ENCODE peak calls at places on chromosomes 11 and 22, in five cellular contexts. M, N, H, A and Z are unnamed samples. For H3K4me1 and H3K36me3, the result is how much of the 10 kb centered on the place peaks cover.

GRCh38 chr22:49826603-49827306 is 918 bp downstream of the BRD1 start:
- DNase-seq in M (no peak), A (peak), H (peak), N (no peak), Z (peak)

GRCh38 chr11:65316311-65316978 is 1.8 kb downstream of the CDC42EP2 start:
- DNase-seq in H (peak), M (no peak), N (no peak), A (peak), Z (peak)

GRCh38 chr22:39556970-39557811 is 13.4 kb upstream of the CACNA1I start:
- DNase-seq in H (peak), A (peak), M (no peak), N (no peak), Z (no peak)

GRCh38 chr11:106986261-106986660 is 32.0 kb downstream of the GUCY1A2 start:
- DNase-seq in A (peak), H (no peak), N (no peak), M (no peak), Z (no peak)

GRCh38 chr22:50677493-50678217 is 5.0 kb downstream of the SHANK3 start:
- DNase-seq in A (no peak), N (no peak), M (no peak), H (no peak), Z (peak)

GRCh38 chr11:129286813-129287212 is 88.8 kb upstream of the BARX2 start:
- DNase-seq in N (no peak), A (no peak), M (no peak), H (no peak), Z (no peak)

GRCh38 chr11:91394718-91395414 is 829.8 kb upstream of the FAT3 start:
- DNase-seq in A (no peak), H (no peak), M (no peak), N (no peak), Z (peak)

GRCh38 chr11:102279641-102280170 is 37.6 kb upstream of the BIRC3 start:
- DNase-seq in M (no peak), N (peak), A (peak), H (no peak), Z (no peak)

GRCh38 chr22:36467946-36468345 is 13.5 kb downstream of the TXN2 start:
- DNase-seq in A (peak), N (no peak), M (peak), H (no peak), Z (no peak)

GRCh38 chr11:20093775-20094174 is 66.5 kb downstream of the DBX1 start:
- DNase-seq in H (peak), A (peak), M (no peak), N (no peak), Z (no peak)

GRCh38 chr11:68432874-68433273 is 27.7 kb upstream of the PPP6R3 start:
- DNase-seq in A (no peak), N (no peak), M (peak), H (no peak), Z (no peak)

GRCh38 chr11:59206635-59207034 is 6.1 kb downstream of the MPEG1 start:
- DNase-seq in A (peak), H (peak), N (peak), M (no peak), Z (peak)

GRCh38 chr11:40247023-40247422 is 1212.4 kb downstream of the LRRC4C start:
- DNase-seq in A (no peak), M (no peak), N (no peak), H (no peak), Z (no peak)

GRCh38 chr11:19395050-19395449 is 154.3 kb upstream of the E2F8 start:
- DNase-seq in N (no peak), M (no peak), A (no peak), H (peak), Z (no peak)

GRCh38 chr11:60762851-60763691 is 6.4 kb downstream of the MS4A15 start:
- DNase-seq in N (no peak), A (no peak), M (no peak), H (no peak), Z (peak)

GRCh38 chr11:106234794-106235193 is 157.3 kb downstream of the AASDHPPT start:
- DNase-seq in H (no peak), A (no peak), N (no peak), M (no peak), Z (no peak)

GRCh38 chr11:125886997-125887372 is 483 bp upstream of the HYLS1 start:
- DNase-seq in M (no peak), N (no peak), H (peak), A (peak), Z (no peak)

GRCh38 chr22:29456211-29456671 is 17.9 kb downstream of the RFPL1 start:
- DNase-seq in A (peak), M (no peak), H (no peak), N (no peak), Z (no peak)

GRCh38 chr22:29156507-29156906 is 49.2 kb upstream of the EMID1 start:
- DNase-seq in H (peak), N (no peak), A (peak), M (no peak), Z (peak)

GRCh38 chr11:123239371-123240150 is 44.5 kb upstream of the CLMP start:
- DNase-seq in N (no peak), H (no peak), M (no peak), A (peak), Z (no peak)

GRCh38 chr11:92739020-92739419 is 230.4 kb upstream of the MTNR1B start:
- DNase-seq in M (no peak), A (peak), H (no peak), N (no peak), Z (no peak)

GRCh38 chr22:50704510-50705218 is 32.0 kb downstream of the SHANK3 start:
- DNase-seq in H (peak), M (peak), N (no peak), A (no peak), Z (peak)

GRCh38 chr11:46279393-46280099 is 2.1 kb downstream of the CREB3L1 start:
- DNase-seq in A (peak), N (no peak), M (no peak), H (no peak), Z (no peak)

GRCh38 chr22:27726726-27727449 is 74.7 kb downstream of the MN1 start:
- DNase-seq in N (peak), M (no peak), A (peak), H (peak), Z (no peak)

GRCh38 chr11:74778581-74778980 is 29.9 kb downstream of the RNF169 start:
- DNase-seq in M (no peak), H (no peak), N (no peak), A (no peak), Z (no peak)

GRCh38 chr11:74777038-74777437 is 28.4 kb downstream of the RNF169 start:
- DNase-seq in A (no peak), N (no peak), H (no peak), M (no peak), Z (no peak)

GRCh38 chr11:74773481-74773880 is 24.8 kb downstream of the RNF169 start:
- DNase-seq in H (no peak), A (peak), N (no peak), M (no peak), Z (no peak)

GRCh38 chr11:74777877-74778276 is 29.2 kb downstream of the RNF169 start:
- DNase-seq in N (no peak), M (no peak), A (no peak), H (no peak), Z (no peak)

GRCh38 chr11:74776546-74776945 is 27.9 kb downstream of the RNF169 start:
- DNase-seq in H (no peak), N (no peak), M (no peak), A (no peak), Z (no peak)
- H3K4me1 ChIP-seq in H (under half), N (under half), M (under half), A (under half), Z (under half)

DNA sequence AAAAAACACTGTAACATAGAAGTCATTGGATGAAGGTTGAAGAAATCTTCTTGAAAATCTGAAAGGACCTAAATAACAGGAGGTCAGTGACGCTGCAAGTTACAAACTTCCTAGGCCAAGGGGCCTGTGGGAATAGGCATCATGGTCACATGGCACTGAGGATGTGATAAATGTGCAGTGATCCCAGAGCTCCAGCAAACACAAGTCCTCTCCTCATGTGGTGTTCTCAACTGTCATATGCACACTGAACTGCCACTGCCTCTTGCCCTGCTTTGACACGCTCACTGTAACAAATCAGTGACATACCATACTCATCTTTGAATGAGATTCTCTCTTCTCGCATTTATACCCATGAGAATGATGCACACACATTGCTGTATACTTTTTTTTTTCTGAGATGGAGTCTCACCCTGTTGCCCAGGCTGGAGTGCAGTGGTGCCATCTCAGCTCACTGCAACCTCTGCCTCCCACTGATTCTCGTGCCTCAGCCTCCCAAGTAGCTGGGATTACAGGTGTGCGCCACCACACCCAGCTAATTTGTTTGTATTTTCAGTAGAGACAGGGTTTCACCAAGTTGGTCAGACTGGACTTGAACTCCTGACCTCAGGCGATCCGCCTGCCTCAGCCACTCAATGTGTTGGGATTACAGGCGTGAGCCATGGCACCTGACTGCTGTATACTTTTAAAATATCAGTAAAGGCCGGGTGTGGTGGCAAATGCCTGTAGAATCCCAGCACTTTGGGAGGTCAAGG is 65.1 kb upstream of the YPEL1 start:
- DNase-seq in M (no peak), A (no peak), N (no peak), H (no peak), Z (no peak)
- H3K36me3 ChIP-seq in M (half or more), A (half or more), N (half or more), H (half or more), Z (under half)

GRCh38 chr11:131328843-131329242 is 41.6 kb upstream of the NTM start:
- DNase-seq in A (no peak), N (no peak), H (no peak), M (no peak), Z (no peak)

GRCh38 chr11:131331546-131331945 is 38.9 kb upstream of the NTM start:
- DNase-seq in N (no peak), H (no peak), M (no peak), A (no peak), Z (no peak)

GRCh38 chr11:131326829-131327228 is 43.6 kb upstream of the NTM start:
- DNase-seq in A (no peak), H (peak), M (no peak), N (no peak), Z (no peak)
- H3K4me1 ChIP-seq in A (under half), H (under half), M (under half), N (under half), Z (under half)

GRCh38 chr11:67395555-67396257 is 3.9 kb downstream of the RAD9A start:
- DNase-seq in M (no peak), A (no peak), N (no peak), H (no peak), Z (peak)

GRCh38 chr11:67397536-67397935 is 4.1 kb downstream of the PPP1CA start:
- DNase-seq in N (no peak), A (no peak), M (no peak), H (no peak), Z (no peak)

GRCh38 chr11:67396258-67396581 is 4.4 kb downstream of the RAD9A start:
- DNase-seq in H (no peak), N (no peak), M (no peak), A (no peak), Z (no peak)

GRCh38 chr11:67397986-67398660 is 3.5 kb downstream of the PPP1CA start:
- DNase-seq in A (no peak), N (no peak), M (no peak), H (no peak), Z (no peak)

DNA sequence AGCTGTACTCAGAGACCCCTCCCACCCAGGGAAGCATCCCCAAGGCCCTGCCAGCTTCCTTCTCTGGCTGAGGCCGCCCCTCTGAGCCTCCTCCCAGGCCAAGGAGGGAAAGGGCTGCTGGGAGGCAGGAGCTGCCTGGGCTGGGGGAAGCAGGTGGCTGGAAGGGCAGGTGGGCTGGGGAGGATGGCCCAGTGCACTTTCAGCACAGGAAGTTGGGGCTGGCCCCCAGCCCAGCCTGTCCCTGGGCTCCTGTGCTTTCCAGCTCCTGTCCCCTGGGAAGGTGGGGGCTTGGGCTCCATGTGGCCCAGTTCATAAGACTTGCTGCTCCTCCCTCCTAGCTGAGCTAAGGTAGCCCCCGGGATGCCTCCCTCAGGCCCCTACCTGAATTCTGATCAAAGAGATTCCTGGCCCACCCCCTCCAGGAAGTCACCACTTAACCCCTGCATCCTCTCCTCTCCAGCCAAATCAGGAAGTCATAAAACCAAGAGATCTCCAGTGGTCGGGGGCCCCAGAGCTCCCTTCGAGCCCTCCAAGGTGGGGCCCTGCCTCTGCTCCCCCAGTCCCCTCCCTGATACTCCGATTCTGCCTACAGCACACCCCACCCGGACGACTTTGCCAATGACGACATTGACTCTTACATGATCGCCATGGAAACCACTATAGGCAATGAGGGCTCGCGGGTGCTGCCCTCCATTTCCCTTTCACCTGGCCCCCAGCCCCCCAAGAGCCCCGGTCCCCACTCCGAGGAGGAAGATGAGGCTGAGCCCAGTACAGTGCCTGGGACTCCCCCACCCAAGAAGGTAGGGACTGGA is 4.9 kb downstream of the PPP1CA start:
- DNase-seq in N (no peak), A (no peak), H (peak), M (no peak), Z (no peak)
- H3K36me3 ChIP-seq in N (half or more), A (under half), H (under half), M (half or more), Z (under half)

GRCh38 chr11:11978098-11978637 is 30.3 kb downstream of the DKK3 start:
- DNase-seq in A (no peak), M (no peak), N (no peak), H (no peak), Z (no peak)

GRCh38 chr11:11978792-11979486 is 29.5 kb downstream of the DKK3 start:
- DNase-seq in M (no peak), N (no peak), H (peak), A (peak), Z (peak)

GRCh38 chr11:11977206-11977938 is 31.1 kb downstream of the DKK3 start:
- DNase-seq in H (peak), N (no peak), A (peak), M (peak), Z (no peak)

GRCh38 chr11:11975201-11976092 is 33.0 kb downstream of the DKK3 start:
- DNase-seq in A (no peak), M (no peak), N (no peak), H (peak), Z (no peak)

GRCh38 chr11:11976476-11977187 is 31.8 kb downstream of the DKK3 start:
- DNase-seq in A (peak), H (peak), M (no peak), N (no peak), Z (no peak)
- H3K4me1 ChIP-seq in A (half or more), H (under half), M (half or more), N (under half), Z (under half)

DNA sequence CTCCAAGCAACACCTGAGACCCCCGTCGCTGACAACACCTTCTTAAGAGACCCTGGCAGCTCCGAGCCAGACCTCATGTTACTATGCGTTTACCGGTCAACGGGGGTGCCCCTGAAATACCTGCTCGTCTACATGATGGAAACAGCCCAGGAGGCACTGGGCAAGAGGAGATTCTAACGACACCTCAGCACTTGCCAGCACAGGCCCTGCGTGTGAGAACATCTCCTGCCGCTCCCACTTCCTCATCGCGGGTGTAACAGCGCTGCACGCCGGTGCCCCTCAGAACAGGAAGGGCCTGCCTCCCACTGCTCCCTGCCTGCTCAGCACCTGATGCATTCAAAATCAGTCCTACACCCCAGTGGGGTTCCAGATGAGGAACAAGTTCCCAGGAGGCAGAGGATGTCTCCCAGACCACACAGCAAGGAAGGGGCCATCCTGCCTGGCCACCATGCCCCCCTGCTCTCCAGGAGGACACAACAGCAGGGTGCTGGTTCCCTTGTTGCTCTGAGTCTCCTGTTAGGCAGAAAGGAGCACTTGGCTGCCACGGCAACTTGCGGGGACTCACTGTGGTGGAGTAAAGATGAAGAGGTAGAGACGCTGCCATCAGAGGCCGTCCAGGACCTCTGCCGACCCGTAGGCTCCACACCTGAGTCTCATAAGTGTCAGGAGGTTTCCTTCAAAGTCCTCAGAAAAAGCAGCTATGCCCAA is 2.1 kb downstream of the TOLLIP start:
- DNase-seq in N (no peak), A (no peak), M (peak), H (peak), Z (no peak)
- H3K36me3 ChIP-seq in N (under half), A (under half), M (under half), H (under half), Z (under half)

GRCh38 chr11:115439385-115439784 is 64.8 kb downstream of the CADM1 start:
- DNase-seq in M (no peak), H (no peak), N (no peak), A (no peak), Z (no peak)

GRCh38 chr11:115433376-115433775 is 70.8 kb downstream of the CADM1 start:
- DNase-seq in M (no peak), A (no peak), N (no peak), H (no peak), Z (no peak)

DNA sequence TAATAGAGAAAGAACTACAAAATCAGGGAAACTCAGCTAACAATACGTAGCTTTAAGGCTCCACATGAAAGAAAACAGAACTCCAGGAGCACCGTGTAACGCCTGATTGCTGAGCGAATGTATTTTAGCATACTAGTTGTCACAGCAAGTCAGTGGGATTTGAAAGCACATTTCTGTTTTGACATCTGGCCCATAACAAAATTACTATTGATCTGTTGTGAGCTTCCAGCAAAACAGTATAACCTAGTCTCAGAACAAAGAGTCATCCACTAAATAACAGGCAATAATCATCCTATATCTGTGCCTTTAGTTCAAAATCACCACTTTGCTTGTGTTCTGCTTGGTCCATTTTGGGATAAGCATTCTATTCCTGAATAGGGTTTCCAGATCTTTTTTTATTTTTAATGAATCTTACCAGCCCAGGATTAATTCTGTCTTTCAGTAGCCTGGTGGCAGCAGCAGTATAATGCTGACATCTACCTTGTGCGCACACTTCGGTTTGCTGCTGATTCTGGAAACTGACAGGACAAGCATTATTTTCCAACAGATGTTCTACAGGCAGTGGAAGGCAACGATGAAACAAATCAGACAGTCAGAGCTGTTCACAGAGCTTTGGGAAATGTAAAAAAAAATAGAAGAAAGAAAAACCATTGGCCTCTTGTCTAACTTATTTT is 66.2 kb downstream of the CADM1 start:
- DNase-seq in N (no peak), H (no peak), M (no peak), A (no peak), Z (no peak)
- H3K4me1 ChIP-seq in N (under half), H (under half), M (under half), A (under half), Z (under half)

DNA sequence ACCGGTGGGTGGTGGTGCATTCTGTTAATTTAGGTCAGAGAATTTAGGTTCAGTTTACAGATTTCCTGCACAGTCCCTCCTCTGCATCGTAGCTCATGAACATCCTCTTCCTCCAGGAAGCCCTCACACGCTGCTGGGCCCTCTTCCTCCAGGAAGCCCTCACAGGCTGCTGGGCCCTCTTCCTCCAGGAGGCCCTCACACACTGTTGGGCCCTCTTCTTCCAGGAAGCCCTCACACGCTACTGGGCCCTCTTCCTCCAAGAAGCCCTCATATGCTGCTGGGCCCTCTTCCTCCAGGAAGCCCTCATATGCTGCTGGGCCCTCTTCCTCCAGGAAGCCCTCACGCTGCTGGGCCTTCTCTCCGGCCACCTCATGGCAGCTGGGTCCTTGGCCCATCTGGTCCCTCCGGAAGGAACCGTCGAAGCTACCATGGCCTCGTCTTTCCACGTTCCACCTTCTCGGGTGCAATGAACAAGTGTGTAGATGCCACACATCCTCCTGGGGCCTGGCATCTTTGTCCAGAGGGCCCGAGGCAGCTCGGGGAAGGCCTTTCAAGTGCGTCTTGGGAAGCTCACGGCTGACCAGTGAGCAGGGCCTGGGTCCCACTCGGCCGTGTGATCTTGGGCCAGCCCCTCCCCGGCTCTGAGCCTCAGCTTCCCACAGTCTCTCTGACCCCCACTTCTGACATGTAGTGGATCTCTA is 58.9 kb upstream of the PPARA start:
- DNase-seq in N (no peak), A (no peak), H (no peak), M (no peak), Z (no peak)
- H3K36me3 ChIP-seq in N (under half), A (under half), H (under half), M (half or more), Z (under half)